ENCODE peak calls at places on chromosomes 16 and 17, in seven cellular contexts. One of them, this sample, is unnamed.
A peak's percentile ranks its signal among the peaks of the same experiment; 100 is the strongest.

GRCh38 chr17:39064374-39064773 is 87.1 kb downstream of the PLXDC1 start:
- DNase-seq in body of pancreas: peak; percentile 14
- DNase-seq in A549: no peak
- DNase-seq in lower leg skin: no peak
- DNase-seq in endothelial cell of umbilical vein: no peak
- DNase-seq in stomach: no peak
- DNase-seq in HepG2: no peak
- DNase-seq in this sample: peak; percentile 61

GRCh38 chr16:89572042-89572441 is 3.5 kb upstream of the CPNE7 start:
- DNase-seq in body of pancreas: no peak
- DNase-seq in A549: no peak
- DNase-seq in lower leg skin: no peak
- DNase-seq in endothelial cell of umbilical vein: no peak
- DNase-seq in stomach: no peak
- DNase-seq in HepG2: no peak
- DNase-seq in this sample: no peak

GRCh38 chr17:35766903-35767510 is 6.3 kb downstream of the C17orf50 start:
- DNase-seq in body of pancreas: peak; percentile 48
- DNase-seq in A549: peak; percentile 85
- DNase-seq in lower leg skin: no peak
- DNase-seq in endothelial cell of umbilical vein: peak; percentile 60
- DNase-seq in stomach: peak; percentile 59
- DNase-seq in HepG2: no peak
- DNase-seq in this sample: peak; percentile 72

GRCh38 chr17:76635659-76636360 is 7.7 kb downstream of the ST6GALNAC1 start:
- DNase-seq in body of pancreas: no peak
- DNase-seq in A549: no peak
- DNase-seq in lower leg skin: no peak
- DNase-seq in endothelial cell of umbilical vein: no peak
- DNase-seq in stomach: no peak
- DNase-seq in HepG2: no peak
- DNase-seq in this sample: no peak

GRCh38 chr17:20155258-20156195 is 146.4 kb downstream of the SPECC1 start:
- DNase-seq in body of pancreas: peak; percentile 99
- DNase-seq in A549: peak; percentile 97
- DNase-seq in lower leg skin: peak; percentile 98
- DNase-seq in endothelial cell of umbilical vein: peak; percentile 96
- DNase-seq in stomach: peak; percentile 100
- DNase-seq in HepG2: peak; percentile 80
- DNase-seq in this sample: peak; percentile 99

GRCh38 chr17:72591500-72592241 is 470.9 kb downstream of the SOX9 start:
- DNase-seq in body of pancreas: no peak
- DNase-seq in A549: no peak
- DNase-seq in lower leg skin: no peak
- DNase-seq in endothelial cell of umbilical vein: no peak
- DNase-seq in stomach: no peak
- DNase-seq in HepG2: peak; percentile 28
- DNase-seq in this sample: peak; percentile 40

GRCh38 chr17:48149174-48150106 is 41.9 kb downstream of the SNX11 start:
- DNase-seq in body of pancreas: no peak
- DNase-seq in A549: no peak
- DNase-seq in lower leg skin: no peak
- DNase-seq in endothelial cell of umbilical vein: no peak
- DNase-seq in stomach: no peak
- DNase-seq in HepG2: peak; percentile 33
- DNase-seq in this sample: no peak

GRCh38 chr16:65373095-65373494 is 251.2 kb upstream of the CDH11 start:
- DNase-seq in body of pancreas: no peak
- DNase-seq in A549: no peak
- DNase-seq in lower leg skin: no peak
- DNase-seq in endothelial cell of umbilical vein: no peak
- DNase-seq in stomach: no peak
- DNase-seq in HepG2: no peak
- DNase-seq in this sample: no peak

GRCh38 chr16:85172465-85173071 is 60.3 kb upstream of the CIBAR2 start:
- DNase-seq in body of pancreas: peak; percentile 76
- DNase-seq in A549: peak; percentile 66
- DNase-seq in lower leg skin: peak; percentile 92
- DNase-seq in endothelial cell of umbilical vein: peak; percentile 71
- DNase-seq in stomach: no peak
- DNase-seq in HepG2: peak; percentile 75
- DNase-seq in this sample: peak; percentile 47

GRCh38 chr17:78933959-78934568 is 8.9 kb upstream of the TIMP2 start:
- DNase-seq in body of pancreas: peak; percentile 99
- DNase-seq in A549: peak; percentile 92
- DNase-seq in lower leg skin: peak; percentile 99
- DNase-seq in endothelial cell of umbilical vein: peak; percentile 96
- DNase-seq in stomach: peak; percentile 96
- DNase-seq in HepG2: peak; percentile 77
- DNase-seq in this sample: peak; percentile 84

GRCh38 chr17:42687707-42688275 is 5.5 kb downstream of the CNTNAP1 start:
- DNase-seq in body of pancreas: no peak
- DNase-seq in A549: no peak
- DNase-seq in lower leg skin: no peak
- DNase-seq in endothelial cell of umbilical vein: no peak
- DNase-seq in stomach: no peak
- DNase-seq in HepG2: no peak
- DNase-seq in this sample: no peak

GRCh38 chr17:49371178-49371834 is 9.3 kb upstream of the ZNF652 start:
- DNase-seq in body of pancreas: no peak
- DNase-seq in A549: no peak
- DNase-seq in lower leg skin: peak; percentile 68
- DNase-seq in endothelial cell of umbilical vein: no peak
- DNase-seq in stomach: no peak
- DNase-seq in HepG2: no peak
- DNase-seq in this sample: no peak

GRCh38 chr16:20517149-20517548 is 59.0 kb downstream of the ACSM2B start:
- DNase-seq in body of pancreas: no peak
- DNase-seq in A549: no peak
- DNase-seq in lower leg skin: no peak
- DNase-seq in endothelial cell of umbilical vein: no peak
- DNase-seq in stomach: no peak
- DNase-seq in HepG2: no peak
- DNase-seq in this sample: no peak

GRCh38 chr17:979539-980405 is at the start of gene NXN:
- DNase-seq in body of pancreas: peak; percentile 84
- DNase-seq in A549: peak; percentile 65
- DNase-seq in lower leg skin: peak; percentile 96
- DNase-seq in endothelial cell of umbilical vein: peak; percentile 80
- DNase-seq in stomach: peak; percentile 91
- DNase-seq in HepG2: peak; percentile 47
- DNase-seq in this sample: peak; percentile 79
- TF ChIP-seq POLR2A in body of pancreas: peak; percentile 63
- TF ChIP-seq POLR2A in A549: peak; percentile 72
- TF ChIP-seq POLR2A in lower leg skin: no peak
- TF ChIP-seq POLR2A in endothelial cell of umbilical vein: peak; percentile 82
- TF ChIP-seq POLR2A in stomach: no peak
- TF ChIP-seq POLR2A in HepG2: peak; percentile 86
- TF ChIP-seq POLR2A in this sample: peak; percentile 55

GRCh38 chr16:660459-661183 is 7.3 kb upstream of the RHOT2 start:
- DNase-seq in body of pancreas: peak; percentile 97
- DNase-seq in A549: peak; percentile 70
- DNase-seq in lower leg skin: peak; percentile 96
- DNase-seq in endothelial cell of umbilical vein: peak; percentile 88
- DNase-seq in stomach: peak; percentile 97
- DNase-seq in HepG2: no peak
- DNase-seq in this sample: no peak
- TF ChIP-seq POLR2A in body of pancreas: peak; percentile 52
- TF ChIP-seq POLR2A in A549: no peak
- TF ChIP-seq POLR2A in lower leg skin: no peak
- TF ChIP-seq POLR2A in endothelial cell of umbilical vein: peak; percentile 56
- TF ChIP-seq POLR2A in stomach: no peak
- TF ChIP-seq POLR2A in HepG2: no peak
- TF ChIP-seq POLR2A in this sample: no peak

GRCh38 chr16:3920206-3920605 is 39.7 kb upstream of the CREBBP start:
- DNase-seq in body of pancreas: no peak
- DNase-seq in A549: no peak
- DNase-seq in lower leg skin: no peak
- DNase-seq in endothelial cell of umbilical vein: no peak
- DNase-seq in stomach: no peak
- DNase-seq in HepG2: no peak
- DNase-seq in this sample: no peak

GRCh38 chr16:3922241-3922640 is 41.7 kb upstream of the CREBBP start:
- DNase-seq in body of pancreas: no peak
- DNase-seq in A549: no peak
- DNase-seq in lower leg skin: no peak
- DNase-seq in endothelial cell of umbilical vein: no peak
- DNase-seq in stomach: no peak
- DNase-seq in HepG2: no peak
- DNase-seq in this sample: no peak

GRCh38 chr16:3924763-3925162 is 44.2 kb upstream of the CREBBP start:
- DNase-seq in body of pancreas: no peak
- DNase-seq in A549: no peak
- DNase-seq in lower leg skin: no peak
- DNase-seq in endothelial cell of umbilical vein: no peak
- DNase-seq in stomach: no peak
- DNase-seq in HepG2: no peak
- DNase-seq in this sample: no peak

GRCh38 chr16:3915438-3916250 is 35.1 kb upstream of the CREBBP start:
- DNase-seq in body of pancreas: no peak
- DNase-seq in A549: no peak
- DNase-seq in lower leg skin: no peak
- DNase-seq in endothelial cell of umbilical vein: no peak
- DNase-seq in stomach: no peak
- DNase-seq in HepG2: no peak
- DNase-seq in this sample: no peak

DNA sequence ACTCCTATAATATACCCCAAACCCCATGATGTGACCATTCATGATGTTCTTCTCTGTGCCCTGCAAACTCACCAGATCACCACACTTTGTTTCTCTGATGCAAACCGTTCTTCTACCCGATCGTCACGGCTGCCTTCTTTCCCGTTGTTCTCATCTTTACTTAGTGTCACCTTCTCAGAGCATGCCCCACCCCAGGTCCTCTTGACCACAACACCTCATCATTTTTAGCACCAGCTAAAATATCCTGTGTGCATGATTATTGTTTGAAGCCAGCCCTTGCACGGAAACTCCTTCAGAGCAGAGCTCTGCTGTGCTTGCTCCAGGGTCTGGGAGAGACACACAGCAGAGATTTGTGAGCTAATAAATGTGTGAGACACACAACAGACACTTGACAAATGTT is 38.9 kb upstream of the CREBBP start:
- DNase-seq in body of pancreas: no peak
- DNase-seq in A549: no peak
- DNase-seq in lower leg skin: no peak
- DNase-seq in endothelial cell of umbilical vein: no peak
- DNase-seq in stomach: no peak
- DNase-seq in HepG2: no peak
- DNase-seq in this sample: no peak
- TF ChIP-seq POLR2A in body of pancreas: no peak
- TF ChIP-seq POLR2A in A549: no peak
- TF ChIP-seq POLR2A in lower leg skin: no peak
- TF ChIP-seq POLR2A in endothelial cell of umbilical vein: no peak
- TF ChIP-seq POLR2A in stomach: no peak
- TF ChIP-seq POLR2A in HepG2: no peak
- TF ChIP-seq POLR2A in this sample: no peak

GRCh38 chr16:30923554-30924085 is at the start of gene FBXL19:
- DNase-seq in body of pancreas: no peak
- DNase-seq in A549: no peak
- DNase-seq in lower leg skin: peak; percentile 92
- DNase-seq in endothelial cell of umbilical vein: no peak
- DNase-seq in stomach: no peak
- DNase-seq in HepG2: no peak
- DNase-seq in this sample: no peak

GRCh38 chr16:30921459-30921747 is 2.0 kb upstream of the FBXL19 start:
- DNase-seq in body of pancreas: no peak
- DNase-seq in A549: no peak
- DNase-seq in lower leg skin: no peak
- DNase-seq in endothelial cell of umbilical vein: no peak
- DNase-seq in stomach: no peak
- DNase-seq in HepG2: no peak
- DNase-seq in this sample: no peak

GRCh38 chr16:30922420-30922959 is 882 bp upstream of the FBXL19 start:
- DNase-seq in body of pancreas: peak; percentile 100
- DNase-seq in A549: peak; percentile 97
- DNase-seq in lower leg skin: peak; percentile 100
- DNase-seq in endothelial cell of umbilical vein: peak; percentile 100
- DNase-seq in stomach: peak; percentile 100
- DNase-seq in HepG2: peak; percentile 100
- DNase-seq in this sample: peak; percentile 95

GRCh38 chr16:30922960-30923535 is 324 bp upstream of the FBXL19 start:
- DNase-seq in body of pancreas: peak; percentile 99
- DNase-seq in A549: peak; percentile 97
- DNase-seq in lower leg skin: peak; percentile 100
- DNase-seq in endothelial cell of umbilical vein: peak; percentile 100
- DNase-seq in stomach: peak; percentile 99
- DNase-seq in HepG2: peak; percentile 99
- DNase-seq in this sample: peak; percentile 92

GRCh38 chr16:30921748-30922419 is 1.5 kb upstream of the FBXL19 start:
- DNase-seq in body of pancreas: peak; percentile 93
- DNase-seq in A549: peak; percentile 82
- DNase-seq in lower leg skin: peak; percentile 98
- DNase-seq in endothelial cell of umbilical vein: peak; percentile 93
- DNase-seq in stomach: peak; percentile 90
- DNase-seq in HepG2: peak; percentile 90
- DNase-seq in this sample: peak; percentile 76
- TF ChIP-seq POLR2A in body of pancreas: peak; percentile 32
- TF ChIP-seq POLR2A in A549: peak; percentile 24
- TF ChIP-seq POLR2A in lower leg skin: no peak
- TF ChIP-seq POLR2A in endothelial cell of umbilical vein: peak; percentile 71
- TF ChIP-seq POLR2A in stomach: no peak
- TF ChIP-seq POLR2A in HepG2: peak; percentile 62
- TF ChIP-seq POLR2A in this sample: no peak

GRCh38 chr16:533391-534088 is 6.0 kb downstream of the CAPN15 start:
- DNase-seq in body of pancreas: peak; percentile 89
- DNase-seq in A549: no peak
- DNase-seq in lower leg skin: no peak
- DNase-seq in endothelial cell of umbilical vein: no peak
- DNase-seq in stomach: peak; percentile 77
- DNase-seq in HepG2: peak; percentile 77
- DNase-seq in this sample: no peak
- TF ChIP-seq POLR2A in body of pancreas: peak; percentile 69
- TF ChIP-seq POLR2A in A549: no peak
- TF ChIP-seq POLR2A in lower leg skin: no peak
- TF ChIP-seq POLR2A in endothelial cell of umbilical vein: no peak
- TF ChIP-seq POLR2A in stomach: no peak
- TF ChIP-seq POLR2A in HepG2: peak; percentile 65
- TF ChIP-seq POLR2A in this sample: no peak

GRCh38 chr16:684067-684794 is at the start of gene JMJD8:
- DNase-seq in body of pancreas: peak; percentile 97
- DNase-seq in A549: peak; percentile 90
- DNase-seq in lower leg skin: peak; percentile 99
- DNase-seq in endothelial cell of umbilical vein: peak; percentile 87
- DNase-seq in stomach: peak; percentile 98
- DNase-seq in HepG2: no peak
- DNase-seq in this sample: no peak
- TF ChIP-seq POLR2A in body of pancreas: peak; percentile 70
- TF ChIP-seq POLR2A in A549: peak; percentile 88
- TF ChIP-seq POLR2A in lower leg skin: no peak
- TF ChIP-seq POLR2A in endothelial cell of umbilical vein: peak; percentile 94
- TF ChIP-seq POLR2A in stomach: no peak
- TF ChIP-seq POLR2A in HepG2: no peak
- TF ChIP-seq POLR2A in this sample: peak; percentile 62

This sample was measured in H54.